ENCODE peak calls at places on chromosomes 3 and 15, in seven cellular contexts. Q is ovary, B is spleen, F is body of pancreas, C is transverse colon, S is upper lobe of left lung, T is heart left ventricle. M is an unnamed sample.

GRCh38 chr3:174973465-174973864 is 114.3 kb downstream of the NAALADL2 start:
- DNase-seq in Q (no peak), B (no peak), F (no peak), C (no peak), S (peak), T (no peak), M (no peak)

GRCh38 chr15:76033438-76033837 is 21.2 kb upstream of the NRG4 start:
- DNase-seq in Q (no peak), B (no peak), F (no peak), C (no peak), S (no peak), T (no peak), M (no peak)

GRCh38 chr3:146128179-146128578 is 32.8 kb downstream of the PLOD2 start:
- DNase-seq in Q (no peak), B (no peak), F (no peak), C (no peak), S (no peak), T (no peak), M (no peak)

GRCh38 chr3:184711366-184712247 is at the start of gene MAGEF1:
- DNase-seq in Q (peak), B (peak), F (peak), C (peak), S (peak), T (peak), M (peak)

GRCh38 chr3:15521573-15521965 is at the start of gene COLQ:
- DNase-seq in Q (peak), B (no peak), F (no peak), C (no peak), S (no peak), T (no peak), M (no peak)

GRCh38 chr3:43497905-43498365 is 123.9 kb downstream of the ANO10 start:
- DNase-seq in Q (no peak), B (no peak), F (no peak), C (no peak), S (no peak), T (no peak), M (no peak)

GRCh38 chr3:9146367-9147071 is 102.9 kb downstream of the SRGAP3 start:
- DNase-seq in Q (no peak), B (no peak), F (no peak), C (peak), S (no peak), T (no peak), M (no peak)

GRCh38 chr3:181948286-181948685 is 236.6 kb downstream of the SOX2 start:
- DNase-seq in Q (no peak), B (no peak), F (no peak), C (no peak), S (no peak), T (no peak), M (no peak)

GRCh38 chr3:173789530-173789929 is 392.0 kb downstream of the NLGN1 start:
- DNase-seq in Q (no peak), B (no peak), F (no peak), C (no peak), S (no peak), T (no peak), M (no peak)

GRCh38 chr15:42274693-42274971 is 1.4 kb upstream of the TMEM87A start:
- DNase-seq in Q (peak), B (no peak), F (no peak), C (peak), S (no peak), T (no peak), M (peak)

GRCh38 chr3:127492426-127492825 is 98.1 kb downstream of the TPRA1 start:
- DNase-seq in Q (no peak), B (no peak), F (no peak), C (no peak), S (no peak), T (no peak), M (no peak)

GRCh38 chr3:146165370-146165769 is 4.4 kb upstream of the PLOD2 start:
- DNase-seq in Q (no peak), B (no peak), F (no peak), C (no peak), S (no peak), T (no peak), M (no peak)

GRCh38 chr15:32838820-32839219 is 121.0 kb downstream of the GREM1 start:
- DNase-seq in Q (no peak), B (no peak), F (peak), C (no peak), S (no peak), T (no peak), M (no peak)

GRCh38 chr3:43316783-43317460 is 30.6 kb downstream of the SNRK start:
- DNase-seq in Q (no peak), B (no peak), F (no peak), C (no peak), S (no peak), T (no peak), M (no peak)

GRCh38 chr3:52722491-52722890 is 16.6 kb downstream of the SPCS1 start:
- DNase-seq in Q (no peak), B (no peak), F (no peak), C (no peak), S (no peak), T (no peak), M (no peak)

DNA sequence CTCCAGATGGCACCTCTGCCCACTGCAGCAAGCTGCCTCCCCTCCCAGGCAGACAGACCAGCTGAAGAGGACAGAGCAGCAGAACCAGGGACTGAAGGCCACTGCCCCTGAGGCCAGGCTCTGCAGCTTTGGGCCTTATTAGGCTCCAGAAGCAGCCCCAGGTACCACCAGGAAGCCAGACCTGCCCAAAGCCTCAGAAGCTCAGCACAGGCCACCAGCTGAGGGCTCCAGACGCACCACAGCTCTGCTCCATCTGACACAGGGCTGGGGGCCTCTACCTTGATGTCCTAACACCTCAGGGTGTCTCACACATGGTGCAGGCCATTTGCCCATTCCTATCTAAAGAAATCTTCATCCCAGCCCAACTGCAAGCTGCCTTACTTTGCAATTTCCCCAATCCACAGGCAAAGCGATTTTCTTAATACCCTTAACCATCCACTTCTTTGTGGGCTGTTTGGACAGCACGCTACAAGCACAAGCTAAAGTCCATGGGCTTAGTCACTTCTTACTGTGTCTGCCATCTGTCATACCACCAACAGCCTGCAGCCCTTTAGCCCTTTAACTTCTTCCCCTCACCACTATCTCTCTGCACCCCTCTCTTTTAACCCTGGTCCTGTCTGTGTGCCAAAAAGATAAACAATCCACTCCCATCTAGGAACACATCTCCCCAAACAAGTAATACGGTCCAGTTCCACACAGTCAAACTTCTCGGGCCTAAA is 112.1 kb downstream of the IQSEC1 start:
- DNase-seq in Q (no peak), B (no peak), F (no peak), C (no peak), S (no peak), T (no peak), M (no peak)
- H3K4me3 ChIP-seq in Q (no peak), B (no peak), F (no peak), C (no peak), S (no peak), T (no peak), M (no peak)

GRCh38 chr3:50321146-50321843 is 1.2 kb downstream of the HYAL2 start:
- DNase-seq in Q (peak), B (peak), F (peak), C (peak), S (peak), T (peak), M (peak)
- H3K27ac ChIP-seq in Q (peak), B (peak), F (peak), C (peak), S (peak), T (peak), M (peak)

GRCh38 chr15:101445562-101446526 is 43.7 kb downstream of the PCSK6 start:
- DNase-seq in Q (no peak), B (peak), F (no peak), C (no peak), S (no peak), T (peak), M (peak)
- TF ChIP-seq POLR2A in Q (no peak), B (no peak), F (no peak), C (no peak), S (no peak), T (no peak), M (no peak)

DNA sequence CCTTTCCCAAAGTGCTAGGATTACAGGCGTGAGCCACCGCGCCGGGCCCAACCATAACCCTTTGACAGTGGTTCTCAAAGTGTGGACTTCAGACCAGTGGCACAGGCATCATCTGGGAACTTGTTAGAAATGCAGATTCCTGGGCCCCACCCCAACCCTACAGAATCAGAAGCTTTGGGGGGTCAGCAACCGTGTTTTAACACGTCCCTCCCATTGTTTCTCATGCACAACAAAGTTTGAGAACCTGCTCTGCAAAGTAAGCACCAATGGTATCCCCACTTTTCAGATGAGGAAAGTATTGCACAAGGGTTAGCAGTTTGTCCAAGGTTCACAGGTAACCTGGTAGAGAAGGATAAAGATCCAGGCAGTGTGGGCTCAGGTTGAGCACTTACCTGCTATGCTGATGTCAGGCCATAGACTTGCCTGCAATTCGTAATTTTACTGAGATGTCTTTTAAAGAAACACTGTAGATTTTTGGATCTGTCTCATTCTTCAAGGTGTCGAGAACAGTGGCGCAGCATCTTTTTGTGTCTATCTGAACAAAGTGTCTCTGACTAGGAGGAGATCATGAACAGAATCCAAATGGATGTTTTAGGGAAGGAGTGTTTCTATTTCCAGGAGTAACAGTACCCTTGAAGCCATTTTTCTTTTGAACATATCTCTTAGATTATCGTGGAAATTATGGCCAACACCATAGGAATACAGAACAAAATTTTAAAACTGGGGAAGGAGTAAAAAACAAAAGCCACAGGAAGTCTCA is 2.5 kb downstream of the GXYLT2 start:
- DNase-seq in Q (no peak), B (no peak), F (no peak), C (no peak), S (no peak), T (no peak), M (no peak)
- H3K4me3 ChIP-seq in Q (peak), B (no peak), F (no peak), C (no peak), S (no peak), T (no peak), M (no peak)

GRCh38 chr15:60917469-60918130 is 311.5 kb downstream of the RORA start:
- DNase-seq in Q (peak), B (no peak), F (peak), C (peak), S (peak), T (peak), M (peak)
- H3K27ac ChIP-seq in Q (peak), B (peak), F (peak), C (peak), S (peak), T (peak), M (peak)

DNA sequence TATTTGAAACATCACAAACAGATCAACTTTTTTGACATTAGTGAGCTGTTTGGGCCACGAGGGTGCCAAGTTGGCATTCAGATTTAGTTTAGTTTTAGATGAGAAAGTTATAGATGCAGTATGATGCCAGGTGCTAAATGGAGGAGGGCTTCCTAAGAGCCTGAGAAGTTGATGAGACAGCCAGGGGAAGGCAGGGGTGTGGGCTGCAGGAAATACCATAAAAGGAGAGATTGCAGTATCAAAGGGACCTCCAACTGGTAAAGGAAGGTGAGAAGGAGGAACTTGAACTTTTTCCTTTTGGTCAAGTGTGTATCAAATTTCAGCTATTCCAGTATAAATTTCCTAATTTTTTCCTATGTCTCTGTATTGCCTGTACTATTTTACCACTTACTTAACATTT is 2.0 kb upstream of the TNIK start:
- DNase-seq in Q (no peak), B (no peak), F (no peak), C (no peak), S (no peak), T (no peak), M (no peak)
- TF ChIP-seq POLR2A in Q (no peak), B (no peak), F (no peak), C (no peak), S (no peak), T (no peak), M (no peak)

DNA sequence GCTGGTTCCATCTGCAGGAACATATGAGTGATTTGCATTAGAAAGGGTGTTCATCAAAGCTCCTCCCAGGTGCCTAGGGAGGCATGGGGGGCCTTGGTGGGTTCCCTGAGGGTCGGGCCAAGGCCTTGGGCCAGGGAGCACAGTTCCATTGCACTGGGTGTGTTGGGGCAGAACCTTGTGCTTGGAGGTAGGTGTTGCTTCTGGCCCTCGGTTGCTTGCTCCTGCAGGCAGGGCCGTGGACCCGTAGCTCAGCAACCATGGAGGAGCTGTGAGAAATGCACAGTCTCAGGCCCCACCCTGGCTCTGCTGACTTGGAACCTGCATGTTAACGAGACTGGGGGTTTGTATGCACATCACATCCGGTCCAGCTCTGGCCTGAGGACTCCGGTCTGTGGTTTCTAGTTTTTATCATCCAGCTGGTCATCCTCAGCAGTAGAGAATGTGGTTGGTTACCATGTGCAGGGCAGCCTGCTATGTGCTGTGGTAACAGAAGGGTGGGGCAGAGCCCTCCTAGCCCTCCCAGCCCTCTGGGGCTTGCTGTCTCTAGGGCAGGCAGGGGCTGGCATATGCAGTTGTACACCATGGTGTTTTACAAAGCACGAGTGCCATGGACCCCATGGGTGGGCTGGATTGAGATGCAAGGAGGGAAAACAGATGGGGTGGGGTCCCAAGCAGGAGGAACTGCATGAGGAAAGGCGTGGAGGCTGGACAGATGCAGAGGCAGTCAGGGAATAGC is 70.1 kb downstream of the APBA2 start:
- DNase-seq in Q (no peak), B (peak), F (no peak), C (no peak), S (no peak), T (no peak), M (peak)
- H3K4me3 ChIP-seq in Q (no peak), B (no peak), F (no peak), C (no peak), S (no peak), T (no peak), M (no peak)

GRCh38 chr3:129261850-129262249 is 12.4 kb downstream of the COPG1 start:
- DNase-seq in Q (no peak), B (no peak), F (no peak), C (no peak), S (no peak), T (no peak), M (peak)
- H3K27ac ChIP-seq in Q (no peak), B (no peak), F (no peak), C (no peak), S (no peak), T (no peak), M (no peak)

DNA sequence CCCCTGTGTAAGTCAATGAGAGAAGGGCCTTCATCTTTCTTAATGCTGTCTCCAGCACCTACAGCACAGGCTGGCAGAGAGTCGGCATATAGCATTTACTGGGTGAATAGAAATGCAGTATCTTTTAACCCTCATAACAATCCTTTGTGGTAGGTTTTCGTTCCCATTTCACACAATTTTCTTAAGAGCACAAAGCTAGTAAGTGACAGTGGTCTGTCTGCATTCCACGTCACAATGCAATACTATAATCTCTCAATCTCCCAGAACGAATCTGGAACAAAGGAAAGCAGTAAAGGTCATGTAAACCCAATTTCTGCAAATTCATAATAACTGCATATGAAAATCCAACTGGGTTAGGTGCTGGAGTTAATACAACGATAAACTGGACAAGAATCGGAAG is 1.4 kb upstream of the ZFAND6 start:
- DNase-seq in Q (no peak), B (no peak), F (no peak), C (no peak), S (no peak), T (no peak), M (no peak)
- TF ChIP-seq POLR2A in Q (no peak), B (no peak), F (no peak), C (no peak), S (no peak), T (no peak), M (no peak)

M was measured in sigmoid colon.